ENCODE peak calls at places on chromosomes 11 and 22, in six cellular contexts. F is prostate gland, L is SK-N-MC, B is stomach, C is K562, N is suprapubic skin. W is an unnamed sample.
A peak's percentile ranks its signal among the peaks of the same experiment; 100 is the strongest.

GRCh38 chr11:126832387-126832786 is 168.2 kb downstream of the KIRREL3 start:
- DNase-seq in F (no peak), L (no peak), N (no peak), C (no peak), B (no peak), W (no peak)

GRCh38 chr11:94793002-94793401 is 24.8 kb downstream of the AMOTL1 start:
- DNase-seq in B (no peak), C (no peak), N (no peak), F (no peak), L (no peak), W (no peak)

GRCh38 chr11:36818410-36818809 is 220.4 kb upstream of the RAG2 start:
- DNase-seq in C (peak; percentile 11), L (no peak), F (no peak), B (no peak), N (no peak), W (no peak)

GRCh38 chr11:26621147-26621546 is 49.1 kb upstream of the MUC15 start:
- DNase-seq in L (no peak), F (no peak), N (no peak), B (no peak), C (no peak), W (no peak)

GRCh38 chr11:128310676-128311445 is 276.5 kb downstream of the ETS1 start:
- DNase-seq in B (no peak), F (no peak), N (no peak), L (no peak), C (no peak), W (no peak)

GRCh38 chr11:57585301-57585700 is 12.2 kb upstream of the SERPING1 start:
- DNase-seq in C (no peak), F (no peak), B (no peak), L (no peak), N (no peak), W (no peak)

GRCh38 chr11:44133335-44133946 is 38.0 kb downstream of the EXT2 start:
- DNase-seq in C (peak; percentile 34), N (no peak), B (no peak), F (no peak), L (peak; percentile 66), W (no peak)

GRCh38 chr11:118441770-118442169 is 5.5 kb downstream of the KMT2A start:
- DNase-seq in N (no peak), F (no peak), C (no peak), L (no peak), B (no peak), W (no peak)

GRCh38 chr22:28349114-28349513 is 330.5 kb downstream of the TTC28 start:
- DNase-seq in B (no peak), N (no peak), L (no peak), F (no peak), C (no peak), W (no peak)

GRCh38 chr11:103091024-103091423 is 936 bp downstream of the DCUN1D5 start:
- DNase-seq in N (no peak), C (no peak), B (no peak), L (no peak), F (no peak), W (no peak)

GRCh38 chr11:126405906-126406305 is 50.4 kb downstream of the ST3GAL4 start:
- DNase-seq in C (no peak), L (no peak), F (no peak), N (peak; percentile 59), B (no peak), W (no peak)

GRCh38 chr22:19915287-19915954 is 26.2 kb upstream of the COMT start:
- DNase-seq in N (no peak), C (no peak), L (no peak), B (no peak), F (no peak), W (no peak)

GRCh38 chr11:128940156-128940555 is 2.5 kb downstream of the TP53AIP1 start:
- DNase-seq in N (no peak), B (no peak), L (no peak), F (peak; percentile 38), C (no peak), W (no peak)

GRCh38 chr22:31526275-31526674 is 29.9 kb downstream of the SFI1 start:
- DNase-seq in N (no peak), B (no peak), F (no peak), C (no peak), L (no peak), W (no peak)

GRCh38 chr11:86672007-86672621 is at the start of gene ME3:
- DNase-seq in C (no peak), F (peak; percentile 55), N (peak; percentile 82), B (peak; percentile 74), L (no peak), W (peak; percentile 89)

GRCh38 chr11:7894251-7894650 is 36.8 kb downstream of the OR10A6 start:
- DNase-seq in L (no peak), B (no peak), C (no peak), N (no peak), F (no peak), W (no peak)

GRCh38 chr11:96013459-96014213 is 89.7 kb upstream of the MTMR2 start:
- DNase-seq in N (no peak), C (no peak), L (no peak), F (no peak), B (no peak), W (peak; percentile 57)

GRCh38 chr11:111465400-111465799 is 46.8 kb downstream of the BTG4 start:
- DNase-seq in C (no peak), B (no peak), F (no peak), L (no peak), N (no peak), W (no peak)

GRCh38 chr22:49663311-49663711 is 164.4 kb downstream of the BRD1 start:
- DNase-seq in C (no peak), L (no peak), B (no peak), F (no peak), N (no peak), W (peak; percentile 59)

GRCh38 chr22:17258015-17258827 is 39.0 kb upstream of the ADA2 start:
- DNase-seq in N (no peak), L (peak; percentile 28), F (peak; percentile 74), B (peak; percentile 53), C (peak; percentile 35), W (peak; percentile 83)

GRCh38 chr11:46378811-46379482 is 2.5 kb upstream of the MDK start:
- DNase-seq in C (peak; percentile 40), L (no peak), F (no peak), N (no peak), B (no peak), W (no peak)

DNA sequence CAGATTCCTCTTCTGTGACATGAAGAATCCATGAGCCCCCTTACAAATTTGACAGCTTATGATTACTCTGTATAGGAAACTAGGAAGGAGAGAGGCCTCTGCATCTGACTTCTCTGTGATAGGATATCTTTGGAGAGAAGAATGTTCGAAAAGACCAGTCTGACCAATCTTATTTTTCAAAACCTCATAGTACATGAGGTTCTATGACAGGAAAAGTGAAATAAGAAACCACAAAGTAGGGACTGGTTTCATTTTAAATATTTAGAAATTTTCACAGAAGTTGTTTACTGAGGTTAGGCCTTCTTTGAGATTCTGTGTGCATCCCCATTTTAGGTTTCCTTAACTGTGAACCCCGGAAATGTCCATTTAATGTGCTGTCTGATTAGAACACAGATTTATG is 2.1 kb upstream of the OR4X1 start:
- DNase-seq in C (no peak), F (no peak), N (no peak), L (no peak), B (no peak), W (no peak)
- H3K9me3 ChIP-seq in C (no peaks in the 10 kb centered on the region), F (no peaks in the 10 kb centered on the region), N (no peaks in the 10 kb centered on the region), L (no peaks in the 10 kb centered on the region), B (no peaks in the 10 kb centered on the region), W (no peaks in the 10 kb centered on the region)

DNA sequence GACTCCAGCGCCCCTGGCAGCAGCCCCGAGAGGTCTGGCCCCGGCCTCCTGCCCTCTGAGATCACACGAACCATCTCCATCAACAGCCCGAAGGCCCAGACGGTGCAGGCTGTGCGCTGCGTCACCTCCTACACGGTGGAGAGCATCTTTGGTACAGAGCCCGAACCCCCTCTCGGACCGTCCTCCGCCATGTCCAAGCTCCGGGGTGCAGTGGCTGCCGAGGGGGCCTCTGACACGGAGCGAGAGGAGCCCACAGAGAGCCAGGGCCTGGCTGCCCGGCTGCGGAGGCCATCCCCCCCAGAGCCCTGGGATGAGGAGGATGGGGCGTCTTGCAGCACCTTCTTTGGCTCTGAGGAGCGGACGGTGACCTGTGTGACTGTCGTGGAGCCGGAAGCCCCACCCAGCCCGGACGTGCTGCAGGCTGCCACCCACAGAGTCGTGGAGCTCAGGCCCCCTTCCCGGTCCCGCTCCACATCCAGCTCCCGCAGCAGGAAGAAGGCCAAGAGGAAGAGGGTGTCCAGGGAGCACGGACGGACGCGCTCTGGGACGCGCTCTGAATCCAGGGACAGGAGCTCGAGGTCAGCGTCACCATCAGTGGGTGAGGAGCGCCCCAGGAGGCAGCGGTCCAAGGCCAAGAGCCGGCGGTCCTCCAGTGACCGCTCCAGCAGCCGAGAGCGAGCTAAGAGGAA is 7.6 kb downstream of the IRF7 start:
- DNase-seq in N (peak; percentile 62), B (no peak), F (no peak), L (no peak), C (no peak), W (no peak)
- TF ChIP-seq POLR2AphosphoS5 in N (no peak), B (no peak), F (no peak), L (no peak), C (no peak), W (no peak)

DNA sequence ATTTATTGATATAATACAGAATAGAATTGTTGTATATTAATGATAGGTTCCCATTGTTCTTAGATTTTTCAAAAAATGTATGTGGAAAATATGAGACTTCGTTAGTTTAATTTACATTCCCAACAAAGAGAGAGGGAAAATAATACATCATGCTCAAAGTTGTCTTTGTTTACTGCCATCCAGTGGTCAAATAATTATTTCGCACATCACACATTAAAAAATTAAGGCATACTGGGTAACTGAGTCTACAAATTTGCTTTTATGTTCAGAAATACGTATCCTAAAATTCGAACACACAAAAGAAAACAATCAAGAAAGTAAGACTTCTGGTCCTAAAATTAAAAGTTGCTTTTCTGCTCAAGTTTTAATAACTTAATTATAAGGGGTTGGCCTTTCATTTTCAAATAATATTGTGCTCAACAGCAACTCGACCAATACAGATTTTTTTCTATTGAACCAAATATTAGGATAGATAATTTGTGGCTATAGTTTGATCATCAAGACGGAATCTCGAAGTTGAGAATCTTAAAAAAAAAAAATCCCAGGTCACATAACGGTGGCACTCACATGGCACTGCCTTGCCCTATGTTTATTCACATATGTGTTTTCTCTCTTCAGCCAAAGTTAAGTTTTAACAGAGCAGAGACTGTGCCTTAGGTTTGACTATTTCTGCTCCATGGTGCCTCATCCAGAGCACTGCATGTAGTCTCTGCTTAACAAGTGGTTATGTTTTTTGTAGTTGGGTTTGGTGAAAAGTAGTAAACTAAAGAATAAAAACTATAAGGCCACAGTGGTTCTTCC is 12.3 kb downstream of the PDGFD start:
- DNase-seq in N (no peak), B (no peak), L (no peak), F (no peak), C (no peak), W (no peak)
- H3K9me3 ChIP-seq in N (no peaks in the 10 kb centered on the region), B (no peaks in the 10 kb centered on the region), L (no peaks in the 10 kb centered on the region), F (no peaks in the 10 kb centered on the region), C (no peaks in the 10 kb centered on the region), W (no peaks in the 10 kb centered on the region)

GRCh38 chr11:61534901-61535839 is 26.6 kb downstream of the LRRC10B start:
- DNase-seq in L (no peak), N (no peak), F (no peak), B (no peak), C (no peak), W (no peak)
- TF ChIP-seq POLR2AphosphoS5 in L (no peak), N (no peak), F (no peak), B (no peak), C (no peak), W (no peak)

DNA sequence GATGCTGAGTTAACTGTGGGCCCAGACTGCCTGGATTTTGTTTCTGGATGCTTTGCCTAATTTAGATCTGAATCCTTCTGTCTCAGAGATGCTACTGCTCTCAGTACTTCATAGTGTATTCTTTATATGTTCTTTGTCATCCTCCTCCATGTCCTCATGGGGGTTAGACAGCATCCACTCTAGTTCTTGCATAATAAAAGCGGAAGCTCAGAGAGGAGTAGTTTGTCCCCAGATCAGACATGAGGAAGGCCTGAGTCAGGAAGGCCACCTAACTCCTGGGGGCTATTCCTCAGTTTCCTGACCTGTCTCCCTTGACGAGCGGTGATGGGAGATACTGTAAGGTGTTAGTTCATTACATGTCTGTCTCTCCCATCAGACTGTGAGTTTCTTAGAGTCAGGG is 90.2 kb downstream of the SCN3B start:
- DNase-seq in C (no peak), N (no peak), F (no peak), L (no peak), B (no peak), W (no peak)
- H3K9me3 ChIP-seq in C (no peaks in the 10 kb centered on the region), N (no peaks in the 10 kb centered on the region), F (no peaks in the 10 kb centered on the region), L (no peaks in the 10 kb centered on the region), B (no peaks in the 10 kb centered on the region), W (no peaks in the 10 kb centered on the region)

W was measured in sigmoid colon.